ENCODE peak calls at places on chromosome 6, in nine cellular contexts. V is HCT116, J is GM23338, B is PC-3, W is mesenchymal stem cell, Y is brain microvascular endothelial cell, Q is fibroblast of lung, H is stomach, I is esophagus squamous epithelium. F is an unnamed sample.

GRCh38 chr6:29943053-29943966 is 978 bp downstream of the HLA-A start:
- DNase-seq in W (peak; percentile 24), Y (no peak), J (peak; percentile 23), V (no peak), I (no peak), B (no peak), H (no peak), Q (no peak), F (peak; percentile 32)

GRCh38 chr6:13507306-13507855 is 20.0 kb upstream of the GFOD1 start:
- DNase-seq in J (no peak), I (no peak), B (no peak), Y (no peak), Q (no peak), H (no peak), V (no peak), W (no peak), F (no peak)

GRCh38 chr6:146598785-146599405 is at the start of gene ADGB:
- DNase-seq in H (peak; percentile 45), V (no peak), Q (peak; percentile 51), B (peak; percentile 68), Y (peak; percentile 49), I (no peak), J (peak; percentile 83), W (peak; percentile 64), F (no peak)

GRCh38 chr6:30816791-30817739 is 67.3 kb upstream of the DDR1 start:
- DNase-seq in H (no peak), W (no peak), V (no peak), J (no peak), Y (no peak), B (no peak), Q (no peak), I (no peak), F (no peak)

GRCh38 chr6:149642829-149643580 is 5.5 kb downstream of the KATNA1 start:
- DNase-seq in J (no peak), I (no peak), V (no peak), B (no peak), Q (no peak), Y (peak; percentile 12), H (no peak), W (no peak), F (no peak)

GRCh38 chr6:136791296-136792065 is 796 bp downstream of the MAP3K5 start:
- DNase-seq in B (peak; percentile 50), Y (peak; percentile 56), Q (peak; percentile 75), W (peak; percentile 81), V (no peak), I (no peak), J (peak; percentile 45), H (peak; percentile 81), F (peak; percentile 64)

GRCh38 chr6:110688661-110689268 is 126.5 kb downstream of the CDK19 start:
- DNase-seq in Q (no peak), H (peak; percentile 27), W (no peak), I (no peak), Y (no peak), J (peak; percentile 10), B (peak; percentile 60), V (no peak), F (no peak)

GRCh38 chr6:106739387-106739786 is 110.0 kb downstream of the QRSL1 start:
- DNase-seq in B (peak; percentile 96), J (no peak), I (no peak), Y (no peak), Q (no peak), V (no peak), H (peak; percentile 84), W (no peak), F (no peak)

GRCh38 chr6:29743568-29743967 is 20.3 kb downstream of the HLA-F start:
- DNase-seq in B (no peak), H (no peak), Y (no peak), W (no peak), I (no peak), J (no peak), V (no peak), Q (no peak), F (no peak)

GRCh38 chr6:39430968-39431523 is 108.5 kb upstream of the KCNK16 start:
- DNase-seq in J (peak; percentile 37), I (no peak), V (no peak), B (no peak), H (peak; percentile 47), W (peak; percentile 31), Q (no peak), Y (no peak), F (no peak)

GRCh38 chr6:47752801-47753200 is 29.0 kb upstream of the OPN5 start:
- DNase-seq in J (no peak), Y (no peak), I (no peak), W (no peak), V (no peak), H (no peak), B (no peak), Q (no peak), F (no peak)

GRCh38 chr6:31558631-31559500 is 11.5 kb downstream of the NFKBIL1 start:
- DNase-seq in B (no peak), Q (no peak), W (peak; percentile 40), J (no peak), V (no peak), I (no peak), H (no peak), Y (no peak), F (peak; percentile 62)

GRCh38 chr6:52388790-52389189 is 26.8 kb downstream of the PAQR8 start:
- DNase-seq in Y (no peak), I (no peak), Q (no peak), W (no peak), H (no peak), B (no peak), J (no peak), V (no peak), F (no peak)

GRCh38 chr6:158718431-158719126 is 68.7 kb downstream of the SYTL3 start:
- DNase-seq in J (peak; percentile 92), B (peak; percentile 27), I (no peak), Q (no peak), W (peak; percentile 19), Y (peak; percentile 26), V (peak; percentile 77), H (peak; percentile 48), F (no peak)

GRCh38 chr6:8131265-8131897 is 29.0 kb upstream of the EEF1E1 start:
- DNase-seq in V (peak; percentile 61), W (peak; percentile 73), I (no peak), Q (peak; percentile 74), B (peak; percentile 87), J (peak; percentile 90), Y (peak; percentile 66), H (peak; percentile 54), F (no peak)

GRCh38 chr6:11358904-11359840 is 126.7 kb upstream of the NEDD9 start:
- DNase-seq in B (no peak), Q (no peak), J (no peak), V (no peak), W (peak; percentile 53), Y (no peak), I (no peak), H (no peak), F (no peak)

DNA sequence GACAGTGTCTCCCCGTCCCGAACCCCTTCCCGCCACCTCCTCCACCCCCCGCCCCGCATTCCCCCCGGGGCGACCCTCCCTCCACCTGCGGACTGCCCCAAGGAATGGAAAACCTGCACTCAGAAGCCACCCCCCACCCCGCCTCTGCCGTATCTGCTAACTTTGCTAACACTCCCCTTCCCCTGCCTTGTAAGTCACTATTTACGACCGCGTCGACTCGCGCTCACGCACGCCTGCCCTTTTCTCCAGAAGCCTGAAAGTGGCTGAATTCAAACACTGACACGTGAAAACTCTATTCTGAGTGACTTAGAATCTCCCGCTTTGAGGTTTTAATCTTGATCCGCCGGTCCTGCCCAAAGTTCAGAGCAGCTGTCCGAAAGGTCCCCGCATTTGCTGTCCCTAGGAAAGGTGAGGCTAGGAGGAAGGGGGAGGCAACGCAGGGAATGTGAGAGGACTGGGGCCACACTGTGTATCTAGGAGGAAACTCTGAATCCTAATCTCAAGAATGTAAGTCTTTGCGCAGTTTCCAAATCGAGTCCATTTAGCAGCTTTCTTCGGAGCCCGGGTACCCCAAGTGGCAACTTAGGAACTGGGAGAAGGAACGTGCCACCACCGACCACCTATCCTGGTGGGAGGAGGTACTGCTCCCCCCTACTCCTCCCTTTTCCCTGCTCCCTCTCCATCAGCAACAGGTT is 9.3 kb upstream of the POU3F2 start:
- DNase-seq in I (no peak), W (no peak), V (no peak), Q (no peak), J (peak; percentile 74), Y (no peak), B (no peak), H (no peak), F (no peak)
- H3K27me3 ChIP-seq in I (peaks cover 97% of the 10 kb centered on the region), W (peaks cover 92% of the 10 kb centered on the region), V (peaks cover 10% of the 10 kb centered on the region), Q (peaks cover 66% of the 10 kb centered on the region), J (peaks cover 87% of the 10 kb centered on the region), Y (peaks cover 68% of the 10 kb centered on the region), B (peaks cover 62% of the 10 kb centered on the region), H (peaks cover 97% of the 10 kb centered on the region), F (peaks cover 40% of the 10 kb centered on the region)

DNA sequence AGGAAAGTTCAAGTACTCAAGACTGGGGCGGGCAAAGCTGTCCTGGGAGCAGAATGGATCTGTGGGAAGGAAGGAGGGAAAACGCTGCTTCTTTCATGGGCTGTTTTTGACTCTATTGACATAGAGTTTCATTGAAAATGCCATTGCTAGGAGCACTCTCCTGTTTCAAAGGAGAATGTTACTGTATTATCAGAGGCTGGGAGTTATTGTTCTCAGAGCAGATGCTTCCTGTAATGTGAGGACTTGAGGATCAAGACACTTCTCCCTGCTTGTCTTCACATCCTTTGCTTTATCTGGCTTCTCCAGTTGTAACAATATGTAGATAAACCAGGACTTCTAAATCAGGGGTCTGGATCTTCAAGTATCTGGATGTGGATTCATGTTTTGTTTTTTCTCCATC is 3.7 kb downstream of the CD109 start:
- DNase-seq in Q (no peak), I (no peak), B (no peak), Y (no peak), H (no peak), J (no peak), W (no peak), V (no peak), F (no peak)
- H3K27me3 ChIP-seq in Q (no peaks in the 10 kb centered on the region), I (no peaks in the 10 kb centered on the region), B (no peaks in the 10 kb centered on the region), Y (no peaks in the 10 kb centered on the region), H (peaks cover 6% of the 10 kb centered on the region), J (peaks cover 8% of the 10 kb centered on the region), W (no peaks in the 10 kb centered on the region), V (no peaks in the 10 kb centered on the region), F (no peaks in the 10 kb centered on the region)

DNA sequence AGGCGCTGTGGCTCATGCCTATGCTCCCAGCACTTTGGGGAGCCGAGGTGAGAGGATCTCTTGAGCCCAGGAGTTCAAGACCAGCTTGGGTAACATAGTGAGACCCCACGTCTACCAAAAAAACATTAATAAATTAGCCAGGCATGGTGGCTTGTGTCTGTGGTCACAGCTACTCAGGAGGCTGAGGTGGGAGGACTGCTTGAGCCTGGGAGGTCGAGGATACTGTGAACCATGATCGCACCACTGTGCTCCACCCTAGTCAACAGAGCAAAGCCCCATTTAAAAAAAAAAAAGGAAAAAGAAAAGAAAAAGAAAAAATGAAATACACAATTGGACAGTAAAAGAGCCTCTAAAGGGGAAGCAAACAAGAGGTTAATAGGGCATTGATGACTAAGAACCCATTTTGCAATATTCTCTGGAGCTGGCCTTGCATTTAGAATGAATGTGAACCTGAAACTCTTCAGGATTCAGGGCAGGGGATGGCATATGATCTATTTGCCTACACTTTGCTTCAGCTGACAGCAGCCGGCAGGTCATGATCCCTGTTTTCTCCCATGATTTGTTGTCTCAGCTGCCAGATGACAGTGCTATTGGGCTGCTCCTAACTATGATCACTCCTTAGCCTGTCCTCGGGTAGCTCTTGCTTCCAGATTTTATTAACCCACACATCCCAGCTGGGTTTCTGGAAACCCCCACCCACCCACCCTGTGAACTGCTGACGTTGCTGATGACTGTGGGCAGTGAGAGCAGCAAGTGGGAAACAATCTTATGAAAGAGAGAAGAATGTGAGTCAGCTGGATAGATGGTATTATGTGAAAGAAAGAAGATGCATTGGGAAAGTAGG is 83.8 kb upstream of the ELOVL5 start:
- DNase-seq in I (no peak), W (peak; percentile 94), B (peak; percentile 72), Y (peak; percentile 60), V (no peak), H (no peak), J (no peak), Q (peak; percentile 96), F (no peak)
- H3K27me3 ChIP-seq in I (peaks cover 5% of the 10 kb centered on the region), W (no peaks in the 10 kb centered on the region), B (no peaks in the 10 kb centered on the region), Y (no peaks in the 10 kb centered on the region), V (no peaks in the 10 kb centered on the region), H (no peaks in the 10 kb centered on the region), J (no peaks in the 10 kb centered on the region), Q (no peaks in the 10 kb centered on the region), F (no peaks in the 10 kb centered on the region)

GRCh38 chr6:41236276-41236675 is 8.1 kb downstream of the TREML4 start:
- DNase-seq in Y (no peak), H (no peak), J (no peak), B (no peak), Q (no peak), I (no peak), W (no peak), V (no peak), F (no peak)
- H3K27me3 ChIP-seq in Y (peaks cover 19% of the 10 kb centered on the region), H (peaks cover 40% of the 10 kb centered on the region), J (peaks cover 15% of the 10 kb centered on the region), B (peaks cover 82% of the 10 kb centered on the region), Q (peaks cover 3% of the 10 kb centered on the region), I (peaks cover 55% of the 10 kb centered on the region), W (peaks cover 41% of the 10 kb centered on the region), V (peaks cover 51% of the 10 kb centered on the region), F (peaks cover 7% of the 10 kb centered on the region)